ENCODE peak calls at places on chromosomes 2 and 18, in eight cellular contexts. O is HCEC 1CT; S is GM12865; D is stimulated activated CD8-positive, alpha-beta memory T cell treated with anti-CD3 and anti-CD28 coated beads, Interleukin-4, amount 100 ng/mL, for 1 hour; I is A549; Q is activated CD8-positive, alpha-beta memory T cell treated with anti-CD3 and anti-CD28 coated beads for 48 hours; K is PC-9; F is activated CD4-positive, alpha-beta T cell treated with anti-CD3 and anti-CD28 coated beads, Interleukin-2, amount 50 U/mL, for 1 hour. J is an unnamed sample.

GRCh38 chr2:86775323-86775722 is 15.4 kb downstream of the CD8A start:
- DNase-seq in F (no peak), D (no peak), O (no peak), Q (no peak), I (no peak), S (no peak), K (no peak), J (no peak)

GRCh38 chr18:48695671-48696070 is 156.8 kb downstream of the CTIF start:
- DNase-seq in I (no peak), O (no peak), S (no peak), F (no peak), D (no peak), K (no peak), Q (no peak), J (no peak)

GRCh38 chr2:191358325-191359025 is 113.3 kb downstream of the MYO1B start:
- DNase-seq in O (no peak), F (no peak), D (no peak), S (no peak), K (peak), I (no peak), Q (no peak), J (no peak)

GRCh38 chr2:88603146-88603545 is 24.1 kb downstream of the EIF2AK3 start:
- DNase-seq in D (no peak), F (no peak), I (no peak), S (no peak), Q (no peak), K (no peak), O (peak), J (no peak)

GRCh38 chr2:37555457-37555856 is 116.0 kb downstream of the CDC42EP3 start:
- DNase-seq in Q (no peak), D (no peak), S (peak), F (no peak), O (no peak), K (no peak), I (no peak), J (no peak)

GRCh38 chr18:49059028-49059670 is 108.4 kb upstream of the SMAD7 start:
- DNase-seq in O (peak), Q (no peak), S (no peak), K (no peak), D (no peak), I (peak), F (no peak), J (no peak)

GRCh38 chr2:164243315-164243714 is 378.0 kb downstream of the GRB14 start:
- DNase-seq in K (no peak), I (no peak), O (no peak), S (no peak), F (no peak), D (no peak), Q (no peak), J (no peak)

GRCh38 chr18:31603335-31603734 is 11.7 kb downstream of the TTR start:
- DNase-seq in Q (no peak), I (no peak), K (no peak), F (no peak), S (no peak), O (no peak), D (no peak), J (no peak)

GRCh38 chr18:57772387-57772799 is 30.7 kb downstream of the ATP8B1 start:
- DNase-seq in S (no peak), D (no peak), O (no peak), F (no peak), I (peak), Q (no peak), K (no peak), J (no peak)

GRCh38 chr2:209422191-209422754 is 1.6 kb upstream of the MAP2 start:
- DNase-seq in O (no peak), K (no peak), D (no peak), I (no peak), Q (no peak), S (no peak), F (no peak), J (no peak)

GRCh38 chr2:231326404-231326803 is 69.1 kb upstream of the B3GNT7 start:
- DNase-seq in Q (no peak), S (no peak), K (no peak), I (no peak), O (no peak), D (no peak), F (no peak), J (no peak)

GRCh38 chr18:5452943-5453342 is 90.9 kb downstream of the EPB41L3 start:
- DNase-seq in K (no peak), D (no peak), S (no peak), O (no peak), F (no peak), I (no peak), Q (no peak), J (no peak)

GRCh38 chr2:3651686-3652516 is 6.1 kb upstream of the ALLC start:
- DNase-seq in D (peak), K (no peak), S (peak), O (peak), I (no peak), Q (peak), F (peak), J (peak)